ENCODE peak calls at places on chromosomes 2 and 18, in five cellular contexts. H, O, M, P and V are unnamed samples.

GRCh38 chr2:190819835-190820234 is 60.8 kb upstream of the GLS start:
- DNase-seq in M (no peak), H (no peak), P (peak; percentile 94), O (no peak), V (no peak)

GRCh38 chr2:194087089-194087488 is 1569.9 kb upstream of the SLC39A10 start:
- DNase-seq in O (no peak), P (no peak), H (no peak), M (no peak), V (no peak)

GRCh38 chr2:101568969-101569368 is 94.1 kb upstream of the RFX8 start:
- DNase-seq in H (no peak), M (no peak), P (no peak), O (no peak), V (no peak)

GRCh38 chr2:38600242-38600891 is 2.4 kb downstream of the HNRNPLL start:
- DNase-seq in M (no peak), P (no peak), H (no peak), O (no peak), V (no peak)

GRCh38 chr2:162342841-162343240 is 1.1 kb upstream of the GCA start:
- DNase-seq in P (no peak), M (no peak), O (no peak), H (no peak), V (no peak)

GRCh38 chr2:107324166-107324565 is 438.2 kb upstream of the ST6GAL2 start:
- DNase-seq in H (no peak), M (no peak), O (no peak), P (no peak), V (no peak)

GRCh38 chr2:177906041-177906718 is 166.4 kb downstream of the PDE11A start:
- DNase-seq in H (peak; percentile 75), M (peak; percentile 27), O (peak; percentile 5), P (peak; percentile 23), V (peak; percentile 81)

GRCh38 chr2:21270658-21271057 is 146.9 kb downstream of the TDRD15 start:
- DNase-seq in M (no peak), H (no peak), O (no peak), P (no peak), V (no peak)

GRCh38 chr2:18544171-18544570 is 16.3 kb downstream of the RDH14 start:
- DNase-seq in M (no peak), P (no peak), H (no peak), O (no peak), V (no peak)

GRCh38 chr2:69762513-69763494 is 20.9 kb downstream of the ANXA4 start:
- DNase-seq in H (no peak), P (no peak), M (no peak), O (peak; percentile 22), V (no peak)

GRCh38 chr2:179440642-179441251 is 176.1 kb upstream of the SESTD1 start:
- DNase-seq in O (no peak), P (no peak), M (no peak), H (no peak), V (no peak)

GRCh38 chr18:48022531-48023330 is 92.3 kb upstream of the SMAD2 start:
- DNase-seq in P (peak; percentile 25), O (no peak), H (no peak), M (no peak), V (no peak)

GRCh38 chr2:75799859-75800258 is 89.1 kb upstream of the GCFC2 start:
- DNase-seq in O (no peak), P (no peak), M (no peak), H (no peak), V (no peak)

GRCh38 chr18:79493801-79494211 is 98.1 kb downstream of the NFATC1 start:
- DNase-seq in P (no peak), M (no peak), H (peak; percentile 67), O (no peak), V (peak; percentile 64)

GRCh38 chr2:100139114-100139513 is 3.3 kb downstream of the AFF3 start:
- DNase-seq in O (no peak), H (no peak), P (no peak), M (no peak), V (no peak)

GRCh38 chr2:224518806-224519580 is 66.2 kb downstream of the CUL3 start:
- DNase-seq in P (peak; percentile 27), M (no peak), H (no peak), O (no peak), V (no peak)

GRCh38 chr18:23301971-23302370 is 151.1 kb upstream of the RIOK3 start:
- DNase-seq in H (no peak), O (no peak), P (no peak), M (no peak), V (no peak)